ENCODE peak calls at places on chromosomes 1 and 21, in seven cellular contexts. D, Q, X, B, H, O and U are unnamed samples.

GRCh38 chr1:226973898-226974543 is 33.9 kb downstream of the COQ8A start:
- DNase-seq in D (peak), Q (peak), X (peak), B (peak), H (peak), O (no peak), U (no peak)

GRCh38 chr1:109630081-109630880 is 10.6 kb downstream of the AMPD2 start:
- DNase-seq in D (no peak), Q (no peak), X (no peak), B (no peak), H (no peak), O (no peak), U (no peak)

GRCh38 chr1:207862241-207862787 is 48.6 kb downstream of the CD34 start:
- DNase-seq in D (no peak), Q (peak), X (peak), B (peak), H (no peak), O (no peak), U (no peak)

GRCh38 chr1:159009704-159010361 is at the start of gene IFI16:
- DNase-seq in D (peak), Q (peak), X (peak), B (peak), H (no peak), O (no peak), U (peak)

GRCh38 chr1:94207695-94208094 is 29.7 kb downstream of the ARHGAP29 start:
- DNase-seq in D (peak), Q (no peak), X (no peak), B (no peak), H (no peak), O (no peak), U (no peak)

GRCh38 chr21:41668686-41669532 is 97.9 kb downstream of the RIPK4 start:
- DNase-seq in D (no peak), Q (no peak), X (no peak), B (no peak), H (no peak), O (no peak), U (no peak)

GRCh38 chr1:18486195-18486594 is 5.5 kb downstream of the KLHDC7A start:
- DNase-seq in D (no peak), Q (no peak), X (no peak), B (no peak), H (no peak), O (no peak), U (no peak)

GRCh38 chr1:39727221-39727931 is 11.3 kb upstream of the PPIE start:
- DNase-seq in D (no peak), Q (no peak), X (no peak), B (no peak), H (no peak), O (no peak), U (no peak)

GRCh38 chr1:204255966-204256365 is 42.2 kb upstream of the GOLT1A start:
- DNase-seq in D (peak), Q (peak), X (peak), B (peak), H (no peak), O (no peak), U (no peak)

GRCh38 chr1:228448372-228448771 is 31.7 kb upstream of the TRIM17 start:
- DNase-seq in D (no peak), Q (no peak), X (no peak), B (no peak), H (no peak), O (no peak), U (no peak)

GRCh38 chr1:110896090-110896489 is 23.1 kb downstream of the CD53 start:
- DNase-seq in D (no peak), Q (no peak), X (no peak), B (no peak), H (no peak), O (no peak), U (no peak)

GRCh38 chr1:146032613-146033219 is 11.2 kb upstream of the HJV start:
- DNase-seq in D (peak), Q (peak), X (peak), B (peak), H (no peak), O (no peak), U (no peak)

GRCh38 chr1:205495237-205495823 is 9.1 kb upstream of the CDK18 start:
- DNase-seq in D (no peak), Q (no peak), X (no peak), B (no peak), H (no peak), O (no peak), U (peak)

GRCh38 chr1:68600049-68600661 is 103.3 kb upstream of the DEPDC1 start:
- DNase-seq in D (peak), Q (peak), X (peak), B (peak), H (no peak), O (no peak), U (no peak)

GRCh38 chr1:155320661-155321576 is at the start of gene RUSC1:
- DNase-seq in D (peak), Q (peak), X (peak), B (peak), H (peak), O (no peak), U (peak)

GRCh38 chr1:91924146-91924545 is 25.1 kb upstream of the BRDT start:
- DNase-seq in D (peak), Q (peak), X (peak), B (peak), H (no peak), O (no peak), U (no peak)

GRCh38 chr1:203508463-203508862 is 14.5 kb downstream of the OPTC start:
- DNase-seq in D (no peak), Q (no peak), X (no peak), B (no peak), H (no peak), O (no peak), U (peak)

GRCh38 chr1:28306550-28306949 is 22.3 kb upstream of the MED18 start:
- DNase-seq in D (no peak), Q (no peak), X (no peak), B (no peak), H (no peak), O (no peak), U (no peak)

GRCh38 chr21:32256873-32257620 is 21.8 kb downstream of the MIS18A start:
- DNase-seq in D (peak), Q (peak), X (peak), B (peak), H (peak), O (no peak), U (peak)

GRCh38 chr1:69497847-69498246 is 69.9 kb upstream of the LRRC7 start:
- DNase-seq in D (no peak), Q (no peak), X (no peak), B (no peak), H (no peak), O (no peak), U (no peak)

GRCh38 chr1:220306339-220306738 is 34.1 kb upstream of the RAB3GAP2 start:
- DNase-seq in D (no peak), Q (no peak), X (no peak), B (no peak), H (no peak), O (no peak), U (no peak)

GRCh38 chr1:151843398-151843797 is 3.8 kb upstream of the C2CD4D start:
- DNase-seq in D (no peak), Q (no peak), X (no peak), B (no peak), H (no peak), O (no peak), U (no peak)

GRCh38 chr1:204513117-204513716 is 3.0 kb upstream of the MDM4 start:
- DNase-seq in D (no peak), Q (no peak), X (no peak), B (no peak), H (no peak), O (no peak), U (no peak)

GRCh38 chr1:236282159-236282716 is 480 bp upstream of the ERO1B start:
- DNase-seq in D (no peak), Q (no peak), X (no peak), B (no peak), H (no peak), O (no peak), U (no peak)

GRCh38 chr1:75127916-75128717 is 6.1 kb upstream of the LHX8 start:
- DNase-seq in D (no peak), Q (no peak), X (no peak), B (no peak), H (no peak), O (no peak), U (no peak)

GRCh38 chr1:77282187-77282865 is 507 bp downstream of the AK5 start:
- DNase-seq in D (peak), Q (peak), X (peak), B (peak), H (no peak), O (no peak), U (no peak)

GRCh38 chr1:226026833-226027232 is 27.7 kb upstream of the SDE2 start:
- DNase-seq in D (no peak), Q (no peak), X (no peak), B (no peak), H (no peak), O (no peak), U (no peak)

DNA sequence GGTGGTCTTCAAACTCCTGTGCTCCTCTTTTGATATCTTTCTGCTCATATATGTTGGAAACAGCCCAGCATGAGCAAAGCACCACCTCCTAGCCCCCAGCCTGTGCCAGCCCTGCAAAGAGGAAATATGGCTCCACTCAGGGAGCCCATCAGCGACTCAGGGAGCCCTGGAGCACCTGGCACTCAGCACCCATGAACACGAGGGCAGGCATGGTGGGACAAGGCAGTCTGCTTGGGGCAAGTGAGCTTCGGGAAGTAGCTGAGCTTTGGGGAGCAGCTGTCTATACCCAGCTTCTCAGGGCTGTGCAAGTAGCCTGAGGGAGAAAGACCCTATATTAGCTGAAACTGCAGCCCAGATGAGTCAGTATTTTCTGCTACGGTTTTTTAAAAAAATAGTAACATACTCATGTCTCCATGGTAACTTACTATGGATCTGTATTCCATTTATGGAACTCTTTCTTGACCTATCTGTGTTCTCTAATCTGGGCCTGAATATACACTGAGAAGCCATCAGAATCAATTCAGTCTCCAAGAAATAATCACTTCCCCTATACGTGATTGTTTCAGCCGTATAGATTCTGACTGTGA is 1.6 kb upstream of the ETS2 start:
- DNase-seq in D (no peak), Q (peak), X (peak), B (peak), H (no peak), O (no peak), U (no peak)
- H3K4me3 ChIP-seq in D (no peak), Q (no peak), X (no peak), B (no peak), H (peak), O (peak), U (no peak)

DNA sequence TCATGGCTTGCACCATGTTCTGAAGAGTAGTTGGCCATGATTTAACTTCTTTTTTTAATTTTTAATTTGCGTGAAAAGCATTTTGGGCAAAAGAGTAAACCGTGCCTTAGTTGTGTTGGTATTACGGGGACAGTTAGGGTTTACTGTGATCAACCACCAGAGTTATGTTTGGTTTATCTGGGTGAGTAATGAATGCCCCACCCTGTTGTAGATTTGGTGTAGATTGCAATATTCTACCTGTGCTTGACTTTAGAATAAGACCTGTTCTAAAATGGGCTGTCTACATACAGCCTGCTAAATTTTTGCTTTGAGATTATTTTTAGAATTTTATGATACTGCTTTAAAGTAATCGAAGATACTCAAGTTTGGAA is 1.4 kb downstream of the USP25 start:
- DNase-seq in D (no peak), Q (peak), X (no peak), B (no peak), H (no peak), O (no peak), U (no peak)
- TF ChIP-seq CTCF in D (no peak), Q (no peak), X (no peak), B (no peak), H (no peak), O (no peak), U (no peak)

GRCh38 chr1:1355376-1355775 is 3.0 kb downstream of the MXRA8 start:
- DNase-seq in D (no peak), Q (peak), X (peak), B (peak), H (peak), O (no peak), U (no peak)
- H3K4me3 ChIP-seq in D (no peak), Q (no peak), X (peak), B (peak), H (peak), O (no peak), U (peak)

GRCh38 chr1:232627645-232628334 is 2.1 kb downstream of the SIPA1L2 start:
- DNase-seq in D (peak), Q (peak), X (peak), B (peak), H (no peak), O (no peak), U (no peak)
- TF ChIP-seq CTCF in D (peak), Q (peak), X (peak), B (peak), H (peak), O (peak), U (no peak)

GRCh38 chr1:98323906-98324358 is 337.6 kb upstream of the SNX7 start:
- DNase-seq in D (peak), Q (peak), X (peak), B (peak), H (no peak), O (no peak), U (peak)

GRCh38 chr1:98321191-98321590 is 340.3 kb upstream of the SNX7 start:
- DNase-seq in D (no peak), Q (no peak), X (peak), B (no peak), H (no peak), O (no peak), U (no peak)

GRCh38 chr1:98325646-98326441 is 335.7 kb upstream of the SNX7 start:
- DNase-seq in D (peak), Q (peak), X (peak), B (peak), H (peak), O (no peak), U (peak)

GRCh38 chr1:98323396-98323795 is 338.1 kb upstream of the SNX7 start:
- DNase-seq in D (peak), Q (peak), X (peak), B (peak), H (no peak), O (no peak), U (no peak)

GRCh38 chr1:98322966-98323365 is 338.6 kb upstream of the SNX7 start:
- DNase-seq in D (peak), Q (no peak), X (peak), B (peak), H (no peak), O (no peak), U (no peak)
- H3K4me3 ChIP-seq in D (no peak), Q (no peak), X (no peak), B (no peak), H (no peak), O (no peak), U (no peak)